ENCODE peak calls at places on chromosomes 2 and 18, in nine cellular contexts. One of them, this sample, is unnamed.

GRCh38 chr2:66839551-66840320 is 404.8 kb downstream of the MEIS1 start:
- DNase-seq in uterus: no peak
- DNase-seq in body of pancreas: peak
- DNase-seq in heart right ventricle: no peak
- DNase-seq in astrocyte of the spinal cord: peak
- DNase-seq in effector memory CD4-positive, alpha-beta T cell: no peak
- DNase-seq in osteoblast: no peak
- DNase-seq in colonic mucosa: no peak
- DNase-seq in heart left ventricle: no peak
- DNase-seq in this sample: peak

GRCh38 chr2:171149986-171150693 is 10.6 kb downstream of the TLK1 start:
- DNase-seq in uterus: no peak
- DNase-seq in body of pancreas: no peak
- DNase-seq in heart right ventricle: no peak
- DNase-seq in astrocyte of the spinal cord: no peak
- DNase-seq in effector memory CD4-positive, alpha-beta T cell: no peak
- DNase-seq in osteoblast: no peak
- DNase-seq in colonic mucosa: no peak
- DNase-seq in heart left ventricle: no peak
- DNase-seq in this sample: no peak

GRCh38 chr18:58213445-58213844 is 169.4 kb downstream of the NEDD4L start:
- DNase-seq in uterus: no peak
- DNase-seq in body of pancreas: no peak
- DNase-seq in heart right ventricle: no peak
- DNase-seq in astrocyte of the spinal cord: peak
- DNase-seq in effector memory CD4-positive, alpha-beta T cell: no peak
- DNase-seq in osteoblast: peak
- DNase-seq in colonic mucosa: peak
- DNase-seq in heart left ventricle: no peak
- DNase-seq in this sample: peak

GRCh38 chr2:149595069-149595963 is 7.7 kb upstream of the MMADHC start:
- DNase-seq in uterus: no peak
- DNase-seq in body of pancreas: no peak
- DNase-seq in heart right ventricle: no peak
- DNase-seq in astrocyte of the spinal cord: peak
- DNase-seq in effector memory CD4-positive, alpha-beta T cell: no peak
- DNase-seq in osteoblast: peak
- DNase-seq in colonic mucosa: no peak
- DNase-seq in heart left ventricle: no peak
- DNase-seq in this sample: no peak

GRCh38 chr2:98852903-98853302 is 83.1 kb downstream of the CRACDL start:
- DNase-seq in uterus: no peak
- DNase-seq in body of pancreas: no peak
- DNase-seq in heart right ventricle: no peak
- DNase-seq in astrocyte of the spinal cord: no peak
- DNase-seq in effector memory CD4-positive, alpha-beta T cell: no peak
- DNase-seq in osteoblast: no peak
- DNase-seq in colonic mucosa: no peak
- DNase-seq in heart left ventricle: no peak
- DNase-seq in this sample: no peak

GRCh38 chr2:240832205-240832727 is 12.2 kb upstream of the KIF1A start:
- DNase-seq in uterus: peak
- DNase-seq in body of pancreas: peak
- DNase-seq in heart right ventricle: peak
- DNase-seq in astrocyte of the spinal cord: peak
- DNase-seq in effector memory CD4-positive, alpha-beta T cell: peak
- DNase-seq in osteoblast: peak
- DNase-seq in colonic mucosa: peak
- DNase-seq in heart left ventricle: peak
- DNase-seq in this sample: peak

GRCh38 chr2:64524604-64525322 is 635 bp downstream of the AFTPH start:
- DNase-seq in uterus: no peak
- DNase-seq in body of pancreas: peak
- DNase-seq in heart right ventricle: no peak
- DNase-seq in astrocyte of the spinal cord: peak
- DNase-seq in effector memory CD4-positive, alpha-beta T cell: peak
- DNase-seq in osteoblast: peak
- DNase-seq in colonic mucosa: peak
- DNase-seq in heart left ventricle: no peak
- DNase-seq in this sample: no peak

GRCh38 chr2:66431840-66432511 is 2.9 kb upstream of the MEIS1 start:
- DNase-seq in uterus: peak
- DNase-seq in body of pancreas: no peak
- DNase-seq in heart right ventricle: peak
- DNase-seq in astrocyte of the spinal cord: no peak
- DNase-seq in effector memory CD4-positive, alpha-beta T cell: no peak
- DNase-seq in osteoblast: no peak
- DNase-seq in colonic mucosa: no peak
- DNase-seq in heart left ventricle: peak
- DNase-seq in this sample: no peak

GRCh38 chr18:54880706-54881105 is 52.4 kb downstream of the RAB27B start:
- DNase-seq in uterus: no peak
- DNase-seq in body of pancreas: no peak
- DNase-seq in heart right ventricle: no peak
- DNase-seq in astrocyte of the spinal cord: peak
- DNase-seq in effector memory CD4-positive, alpha-beta T cell: no peak
- DNase-seq in osteoblast: no peak
- DNase-seq in colonic mucosa: no peak
- DNase-seq in heart left ventricle: no peak
- DNase-seq in this sample: peak

DNA sequence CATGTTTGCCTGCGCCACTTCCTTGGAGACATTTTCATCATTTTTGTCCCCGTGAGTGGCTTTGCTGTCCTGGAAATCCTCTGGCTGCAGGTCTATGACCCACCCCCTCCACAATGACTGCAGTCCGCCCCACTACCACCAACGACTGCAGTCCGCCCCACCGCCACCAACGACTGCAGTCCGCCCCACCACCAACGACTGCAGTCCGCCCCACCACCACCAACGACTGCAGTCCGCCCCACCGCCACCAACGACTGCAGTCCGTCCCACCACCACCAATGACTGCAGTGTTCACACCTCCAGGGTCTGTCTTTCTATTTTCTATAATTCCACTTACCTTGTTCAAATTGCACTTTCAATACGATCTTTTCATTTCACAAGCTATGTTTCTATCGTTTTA is 820.7 kb upstream of the SALL3 start:
- DNase-seq in uterus: no peak
- DNase-seq in body of pancreas: no peak
- DNase-seq in heart right ventricle: no peak
- DNase-seq in astrocyte of the spinal cord: no peak
- DNase-seq in effector memory CD4-positive, alpha-beta T cell: no peak
- DNase-seq in osteoblast: no peak
- DNase-seq in colonic mucosa: no peak
- DNase-seq in heart left ventricle: no peak
- DNase-seq in this sample: no peak
- H3K4me3 ChIP-seq in uterus: no peak
- H3K4me3 ChIP-seq in body of pancreas: no peak
- H3K4me3 ChIP-seq in heart right ventricle: no peak
- H3K4me3 ChIP-seq in astrocyte of the spinal cord: no peak
- H3K4me3 ChIP-seq in effector memory CD4-positive, alpha-beta T cell: no peak
- H3K4me3 ChIP-seq in osteoblast: no peak
- H3K4me3 ChIP-seq in colonic mucosa: no peak
- H3K4me3 ChIP-seq in heart left ventricle: no peak
- H3K4me3 ChIP-seq in this sample: no peak

DNA sequence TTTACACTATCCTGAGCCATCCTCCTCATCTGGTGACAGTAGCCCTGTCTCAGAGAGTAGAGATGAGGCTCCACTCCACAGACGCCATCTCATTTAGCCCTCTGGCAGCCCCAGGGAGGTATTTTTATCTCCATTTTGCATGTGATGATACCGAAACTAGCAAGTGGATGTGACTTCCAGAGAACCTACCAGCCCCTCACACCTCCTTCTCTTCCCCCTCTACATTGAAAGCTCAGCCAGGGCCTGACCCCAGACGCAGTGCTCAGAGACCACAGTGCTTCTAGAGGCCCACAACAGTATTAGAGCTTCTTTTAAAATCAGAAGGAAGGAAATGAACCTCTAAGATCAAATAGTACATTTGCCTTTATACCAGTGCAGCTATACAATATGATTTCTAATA is 8.3 kb downstream of the GYPC start:
- DNase-seq in uterus: no peak
- DNase-seq in body of pancreas: no peak
- DNase-seq in heart right ventricle: no peak
- DNase-seq in astrocyte of the spinal cord: no peak
- DNase-seq in effector memory CD4-positive, alpha-beta T cell: no peak
- DNase-seq in osteoblast: no peak
- DNase-seq in colonic mucosa: no peak
- DNase-seq in heart left ventricle: no peak
- DNase-seq in this sample: no peak
- H3K4me3 ChIP-seq in uterus: no peak
- H3K4me3 ChIP-seq in body of pancreas: no peak
- H3K4me3 ChIP-seq in heart right ventricle: no peak
- H3K4me3 ChIP-seq in astrocyte of the spinal cord: no peak
- H3K4me3 ChIP-seq in effector memory CD4-positive, alpha-beta T cell: no peak
- H3K4me3 ChIP-seq in osteoblast: no peak
- H3K4me3 ChIP-seq in colonic mucosa: no peak
- H3K4me3 ChIP-seq in heart left ventricle: no peak
- H3K4me3 ChIP-seq in this sample: no peak

GRCh38 chr2:182081602-182082260 is 96.1 kb downstream of the PPP1R1C start:
- DNase-seq in uterus: no peak
- DNase-seq in body of pancreas: no peak
- DNase-seq in heart right ventricle: no peak
- DNase-seq in astrocyte of the spinal cord: no peak
- DNase-seq in effector memory CD4-positive, alpha-beta T cell: no peak
- DNase-seq in osteoblast: no peak
- DNase-seq in colonic mucosa: no peak
- DNase-seq in heart left ventricle: no peak
- DNase-seq in this sample: no peak

GRCh38 chr2:182073613-182074012 is 88.0 kb downstream of the PPP1R1C start:
- DNase-seq in uterus: no peak
- DNase-seq in body of pancreas: no peak
- DNase-seq in heart right ventricle: no peak
- DNase-seq in astrocyte of the spinal cord: no peak
- DNase-seq in effector memory CD4-positive, alpha-beta T cell: no peak
- DNase-seq in osteoblast: no peak
- DNase-seq in colonic mucosa: no peak
- DNase-seq in heart left ventricle: no peak
- DNase-seq in this sample: no peak

GRCh38 chr2:182078988-182079602 is 93.4 kb downstream of the PPP1R1C start:
- DNase-seq in uterus: no peak
- DNase-seq in body of pancreas: no peak
- DNase-seq in heart right ventricle: no peak
- DNase-seq in astrocyte of the spinal cord: no peak
- DNase-seq in effector memory CD4-positive, alpha-beta T cell: no peak
- DNase-seq in osteoblast: no peak
- DNase-seq in colonic mucosa: no peak
- DNase-seq in heart left ventricle: no peak
- DNase-seq in this sample: no peak

GRCh38 chr2:182077023-182077422 is 91.4 kb downstream of the PPP1R1C start:
- DNase-seq in uterus: no peak
- DNase-seq in body of pancreas: no peak
- DNase-seq in heart right ventricle: no peak
- DNase-seq in astrocyte of the spinal cord: peak
- DNase-seq in effector memory CD4-positive, alpha-beta T cell: no peak
- DNase-seq in osteoblast: no peak
- DNase-seq in colonic mucosa: no peak
- DNase-seq in heart left ventricle: no peak
- DNase-seq in this sample: no peak

GRCh38 chr2:182077451-182078142 is 91.9 kb downstream of the PPP1R1C start:
- DNase-seq in uterus: peak
- DNase-seq in body of pancreas: peak
- DNase-seq in heart right ventricle: no peak
- DNase-seq in astrocyte of the spinal cord: peak
- DNase-seq in effector memory CD4-positive, alpha-beta T cell: no peak
- DNase-seq in osteoblast: no peak
- DNase-seq in colonic mucosa: peak
- DNase-seq in heart left ventricle: no peak
- DNase-seq in this sample: peak
- H3K4me3 ChIP-seq in uterus: no peak
- H3K4me3 ChIP-seq in body of pancreas: no peak
- H3K4me3 ChIP-seq in heart right ventricle: no peak
- H3K4me3 ChIP-seq in astrocyte of the spinal cord: no peak
- H3K4me3 ChIP-seq in effector memory CD4-positive, alpha-beta T cell: no peak
- H3K4me3 ChIP-seq in osteoblast: no peak
- H3K4me3 ChIP-seq in colonic mucosa: no peak
- H3K4me3 ChIP-seq in heart left ventricle: no peak
- H3K4me3 ChIP-seq in this sample: no peak

DNA sequence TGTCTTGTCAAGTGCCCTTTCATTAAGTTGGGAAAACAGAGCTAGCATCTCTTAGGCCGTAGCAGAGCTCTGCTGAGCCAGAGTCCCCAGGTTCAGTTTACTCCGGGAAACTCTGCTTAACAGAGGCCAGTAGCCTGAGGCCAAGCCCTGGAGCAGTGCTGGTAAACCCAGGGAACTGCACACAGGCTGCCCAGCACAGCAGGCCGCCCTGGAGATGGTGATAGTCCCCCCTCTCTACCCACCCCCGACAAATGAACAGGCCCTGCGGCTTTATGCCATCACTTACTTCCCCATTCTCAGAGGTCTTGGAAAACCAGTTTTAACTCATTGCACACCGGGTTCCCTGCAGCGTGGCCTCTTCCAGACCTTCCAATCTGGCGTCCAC is 3.5 kb downstream of the CNNM4 start:
- DNase-seq in uterus: no peak
- DNase-seq in body of pancreas: peak
- DNase-seq in heart right ventricle: no peak
- DNase-seq in astrocyte of the spinal cord: no peak
- DNase-seq in effector memory CD4-positive, alpha-beta T cell: no peak
- DNase-seq in osteoblast: no peak
- DNase-seq in colonic mucosa: no peak
- DNase-seq in heart left ventricle: no peak
- DNase-seq in this sample: no peak
- H3K4me3 ChIP-seq in uterus: peak
- H3K4me3 ChIP-seq in body of pancreas: no peak
- H3K4me3 ChIP-seq in heart right ventricle: peak
- H3K4me3 ChIP-seq in astrocyte of the spinal cord: no peak
- H3K4me3 ChIP-seq in effector memory CD4-positive, alpha-beta T cell: peak
- H3K4me3 ChIP-seq in osteoblast: peak
- H3K4me3 ChIP-seq in colonic mucosa: peak
- H3K4me3 ChIP-seq in heart left ventricle: peak
- H3K4me3 ChIP-seq in this sample: no peak

GRCh38 chr2:119680457-119681195 is 1.6 kb downstream of the TMEM177 start:
- DNase-seq in uterus: no peak
- DNase-seq in body of pancreas: no peak
- DNase-seq in heart right ventricle: no peak
- DNase-seq in astrocyte of the spinal cord: no peak
- DNase-seq in effector memory CD4-positive, alpha-beta T cell: no peak
- DNase-seq in osteoblast: no peak
- DNase-seq in colonic mucosa: no peak
- DNase-seq in heart left ventricle: no peak
- DNase-seq in this sample: no peak
- H3K4me3 ChIP-seq in uterus: no peak
- H3K4me3 ChIP-seq in body of pancreas: no peak
- H3K4me3 ChIP-seq in heart right ventricle: no peak
- H3K4me3 ChIP-seq in astrocyte of the spinal cord: no peak
- H3K4me3 ChIP-seq in effector memory CD4-positive, alpha-beta T cell: no peak
- H3K4me3 ChIP-seq in osteoblast: no peak
- H3K4me3 ChIP-seq in colonic mucosa: no peak
- H3K4me3 ChIP-seq in heart left ventricle: no peak
- H3K4me3 ChIP-seq in this sample: no peak